ENCODE peak calls at places on chromosomes 6 and 20, in ten cellular contexts. Z is ovary; P is fibroblast of lung; I is pancreas; B is IMR-90; E is aorta; W is CD8-positive, alpha-beta T cell; O is tibial artery; N is heart left ventricle; R is cardiac muscle cell. J is an unnamed sample.
A peak's percentile ranks its signal among the peaks of the same experiment; 100 is the strongest.

GRCh38 chr6:97175806-97176205 is 107.2 kb downstream of the MMS22L start:
- DNase-seq in W (no peak), I (no peak), O (no peak), P (no peak), Z (no peak), B (no peak), E (no peak), R (no peak), N (no peak), J (no peak)

GRCh38 chr6:47299965-47300364 is 9.7 kb downstream of the TNFRSF21 start:
- DNase-seq in O (no peak), Z (no peak), N (no peak), W (no peak), R (no peak), P (no peak), I (no peak), E (no peak), B (no peak), J (no peak)

GRCh38 chr20:41631826-41632225 is 13.6 kb upstream of the CHD6 start:
- DNase-seq in B (peak; percentile 35), E (peak; percentile 91), R (peak; percentile 75), P (peak; percentile 35), N (peak; percentile 83), O (peak; percentile 94), Z (no peak), W (no peak), I (no peak), J (no peak)

GRCh38 chr20:51345601-51346101 is 196.9 kb downstream of the NFATC2 start:
- DNase-seq in E (no peak), B (peak; percentile 65), W (no peak), N (no peak), I (no peak), R (peak; percentile 46), O (peak; percentile 77), P (peak; percentile 84), Z (no peak), J (no peak)

GRCh38 chr6:74851598-74851997 is 354.3 kb downstream of the COL12A1 start:
- DNase-seq in I (no peak), P (peak; percentile 46), Z (no peak), N (no peak), O (no peak), R (peak; percentile 66), E (no peak), B (peak; percentile 60), W (no peak), J (no peak)

GRCh38 chr20:6651016-6651415 is 116.5 kb upstream of the BMP2 start:
- DNase-seq in N (no peak), B (peak; percentile 9), E (no peak), Z (peak; percentile 36), O (peak; percentile 68), R (peak; percentile 58), I (no peak), P (peak; percentile 89), W (no peak), J (no peak)

GRCh38 chr6:112909781-112910180 is 562.7 kb downstream of the RFPL4B start:
- DNase-seq in Z (no peak), R (no peak), W (no peak), P (no peak), E (no peak), I (no peak), B (peak; percentile 3), O (no peak), N (no peak), J (no peak)

GRCh38 chr20:62728781-62729300 is 20.2 kb downstream of the NTSR1 start:
- DNase-seq in I (no peak), W (no peak), O (peak; percentile 61), R (no peak), B (no peak), E (peak; percentile 20), P (no peak), Z (no peak), N (no peak), J (no peak)

GRCh38 chr6:148746363-148747144 is at the start of gene UST:
- DNase-seq in I (peak; percentile 88), Z (peak; percentile 92), W (peak; percentile 61), O (peak; percentile 96), B (peak; percentile 95), N (peak; percentile 80), P (peak; percentile 97), E (peak; percentile 92), R (peak; percentile 98), J (peak; percentile 74)

GRCh38 chr6:402901-403658 is 11.5 kb downstream of the IRF4 start:
- DNase-seq in W (no peak), B (no peak), N (no peak), P (no peak), R (no peak), O (no peak), I (no peak), E (no peak), Z (no peak), J (no peak)
- H3K36me3 ChIP-seq in W (no peaks in the 10 kb centered on the region), B (no peaks in the 10 kb centered on the region), N (no peaks in the 10 kb centered on the region), P (no peaks in the 10 kb centered on the region), R (no peaks in the 10 kb centered on the region), O (no peaks in the 10 kb centered on the region), I (no peaks in the 10 kb centered on the region), E (no peaks in the 10 kb centered on the region), Z (no peaks in the 10 kb centered on the region), J (no peaks in the 10 kb centered on the region)

GRCh38 chr6:31058128-31058894 is 48.0 kb downstream of the MUC22 start:
- DNase-seq in B (peak; percentile 98), E (no peak), P (peak; percentile 94), O (no peak), Z (no peak), I (no peak), R (peak; percentile 86), W (no peak), N (no peak), J (peak; percentile 85)

GRCh38 chr6:31055401-31055800 is 45.1 kb downstream of the MUC22 start:
- DNase-seq in W (no peak), E (no peak), N (no peak), O (no peak), P (no peak), Z (no peak), I (no peak), B (no peak), R (no peak), J (no peak)

GRCh38 chr6:31053873-31054272 is 43.6 kb downstream of the MUC22 start:
- DNase-seq in N (peak; percentile 11), E (no peak), P (no peak), R (no peak), W (no peak), O (no peak), I (no peak), B (no peak), Z (no peak), J (no peak)

GRCh38 chr6:31060162-31060561 is 49.9 kb downstream of the MUC22 start:
- DNase-seq in N (no peak), W (no peak), I (no peak), O (no peak), P (no peak), R (no peak), E (no peak), B (no peak), Z (no peak), J (no peak)

DNA sequence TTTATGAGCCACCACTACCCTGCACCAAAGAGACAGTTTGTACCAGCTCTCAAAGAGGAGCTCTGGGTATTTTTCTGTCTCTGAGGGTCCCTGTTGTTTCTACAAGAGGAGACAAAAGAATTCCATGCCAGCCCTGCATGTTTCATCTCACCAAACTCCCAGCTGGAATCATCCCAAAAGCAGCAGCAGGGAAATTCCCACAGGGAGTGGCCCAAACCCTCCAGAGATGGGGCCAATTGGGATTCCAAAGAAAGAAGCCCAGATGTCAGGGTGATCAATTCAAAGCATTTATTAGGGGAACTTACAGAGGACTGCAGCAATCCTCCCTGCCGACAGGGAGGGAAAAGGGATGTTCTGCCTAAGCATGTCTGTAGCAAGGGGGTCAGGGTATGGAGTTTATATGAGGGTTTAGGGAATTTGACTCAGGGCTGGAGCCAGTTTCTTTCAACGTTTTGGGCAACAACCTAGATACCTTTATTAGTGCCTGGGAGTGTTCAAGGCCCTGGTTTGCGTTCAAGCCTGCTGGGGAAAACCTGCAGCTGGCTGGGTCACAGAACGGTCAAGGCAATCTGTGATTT is 47.2 kb downstream of the MUC22 start:
- DNase-seq in B (peak; percentile 63), N (no peak), R (peak; percentile 20), P (peak; percentile 29), O (no peak), E (no peak), W (no peak), Z (no peak), I (no peak), J (peak; percentile 85)
- H3K4me1 ChIP-seq in B (peaks cover 11% of the 10 kb centered on the region), N (no peaks in the 10 kb centered on the region), R (no peaks in the 10 kb centered on the region), P (peaks cover 5% of the 10 kb centered on the region), O (no peaks in the 10 kb centered on the region), E (no peaks in the 10 kb centered on the region), W (no peaks in the 10 kb centered on the region), Z (no peaks in the 10 kb centered on the region), I (no peaks in the 10 kb centered on the region), J (peaks cover 23% of the 10 kb centered on the region)

DNA sequence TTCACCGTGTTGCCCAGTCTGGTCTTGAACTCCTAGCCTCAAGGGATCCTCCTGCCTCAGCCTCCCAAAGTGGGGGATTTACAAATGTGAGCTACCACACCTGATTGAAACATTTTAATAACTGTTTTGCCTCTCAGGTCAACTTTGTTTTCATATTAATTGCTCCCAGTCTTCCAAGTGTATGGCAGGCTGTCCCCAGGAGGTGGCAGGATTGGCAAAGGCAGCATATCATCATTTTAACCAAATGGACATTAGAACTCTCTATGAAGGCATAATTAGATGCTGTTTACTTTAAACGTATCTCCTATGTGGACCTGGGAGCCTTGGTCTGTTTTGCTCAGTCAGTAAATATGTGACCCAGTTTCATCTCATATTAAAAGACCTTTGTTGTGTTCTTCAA is 59.2 kb upstream of the CSE1L start:
- DNase-seq in E (no peak), N (no peak), I (no peak), Z (no peak), R (peak; percentile 3), W (no peak), O (no peak), B (no peak), P (no peak), J (no peak)
- H3K36me3 ChIP-seq in E (peaks cover 16% of the 10 kb centered on the region), N (peaks cover 58% of the 10 kb centered on the region), I (peaks cover 4% of the 10 kb centered on the region), Z (no peaks in the 10 kb centered on the region), R (peaks cover 76% of the 10 kb centered on the region), W (peaks cover 59% of the 10 kb centered on the region), O (peaks cover 92% of the 10 kb centered on the region), B (peaks cover 51% of the 10 kb centered on the region), P (peaks cover 12% of the 10 kb centered on the region), J (peaks cover 89% of the 10 kb centered on the region)

DNA sequence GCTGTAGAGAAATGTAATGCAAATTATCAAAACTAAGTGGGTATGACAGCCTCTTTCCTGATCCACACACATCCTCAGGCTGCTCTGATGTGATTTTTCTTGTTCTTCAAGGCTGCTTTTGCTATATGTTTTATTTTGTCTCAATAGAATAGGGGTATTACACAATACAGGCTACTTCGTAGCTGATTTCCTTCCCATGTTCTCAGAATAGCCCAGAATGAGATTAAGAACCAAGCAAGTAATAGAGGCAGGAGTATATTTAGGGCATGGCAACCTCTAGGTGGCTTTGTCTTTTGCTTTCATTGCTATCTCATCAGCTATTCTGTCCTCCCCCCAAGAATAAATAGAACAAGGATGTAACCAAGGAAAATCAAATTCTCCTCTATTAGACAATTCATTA is 241.8 kb downstream of the ALDH8A1 start:
- DNase-seq in I (no peak), P (no peak), R (peak; percentile 44), N (no peak), Z (no peak), W (no peak), O (no peak), B (no peak), E (no peak), J (no peak)
- H3K4me1 ChIP-seq in I (no peaks in the 10 kb centered on the region), P (no peaks in the 10 kb centered on the region), R (peaks cover 4% of the 10 kb centered on the region), N (no peaks in the 10 kb centered on the region), Z (no peaks in the 10 kb centered on the region), W (no peaks in the 10 kb centered on the region), O (no peaks in the 10 kb centered on the region), B (peaks cover 12% of the 10 kb centered on the region), E (no peaks in the 10 kb centered on the region), J (no peaks in the 10 kb centered on the region)

J was measured in SJSA1.